ENCODE peak calls at places on chromosomes 5 and 9, in five cellular contexts. A, E, T, H and O are unnamed samples.
A peak's percentile ranks its signal among the peaks of the same experiment; 100 is the strongest.

GRCh38 chr9:118305371-118305770 is 601.2 kb downstream of the TLR4 start:
- DNase-seq in H (no peak), A (no peak), E (no peak), T (no peak), O (no peak)

GRCh38 chr5:154165886-154166285 is 24.6 kb upstream of the GALNT10 start:
- DNase-seq in H (no peak), E (no peak), T (no peak), A (no peak), O (no peak)

GRCh38 chr5:53418844-53419243 is 61.6 kb upstream of the FST start:
- DNase-seq in T (no peak), A (no peak), H (peak; percentile 96), E (no peak), O (no peak)

GRCh38 chr5:125536582-125536981 is 790.1 kb upstream of the ZNF608 start:
- DNase-seq in T (no peak), H (no peak), A (no peak), E (no peak), O (no peak)

GRCh38 chr5:148418511-148418910 is 34.8 kb downstream of the FBXO38 start:
- DNase-seq in T (no peak), A (no peak), E (no peak), H (no peak), O (no peak)

GRCh38 chr9:6641961-6642360 is 3.6 kb downstream of the GLDC start:
- DNase-seq in E (no peak), A (no peak), H (no peak), T (no peak), O (no peak)

GRCh38 chr5:142660196-142660595 is 25.7 kb downstream of the FGF1 start:
- DNase-seq in T (no peak), H (no peak), A (no peak), E (no peak), O (no peak)

GRCh38 chr9:135774239-135774747 is 72.3 kb downstream of the KCNT1 start:
- DNase-seq in A (no peak), T (no peak), E (no peak), H (no peak), O (no peak)

GRCh38 chr5:111887706-111888105 is 130.7 kb upstream of the NREP start:
- DNase-seq in E (no peak), A (no peak), H (no peak), T (no peak), O (no peak)

GRCh38 chr5:176744584-176744965 is 65.8 kb upstream of the UNC5A start:
- DNase-seq in T (no peak), H (no peak), A (no peak), E (peak; percentile 28), O (peak; percentile 40)

GRCh38 chr9:68704498-68704803 is 589 bp upstream of the PIP5K1B start:
- DNase-seq in H (no peak), T (no peak), E (no peak), A (no peak), O (no peak)

GRCh38 chr5:130496215-130496614 is 592.0 kb downstream of the CHSY3 start:
- DNase-seq in E (peak; percentile 6), A (no peak), T (no peak), H (no peak), O (no peak)

GRCh38 chr9:108515856-108516255 is 339.9 kb downstream of the ACTL7B start:
- DNase-seq in A (no peak), T (no peak), H (no peak), E (no peak), O (no peak)

GRCh38 chr9:100308965-100309564 is 43.7 kb downstream of the TEX10 start:
- DNase-seq in T (no peak), E (no peak), H (peak; percentile 49), A (no peak), O (no peak)

GRCh38 chr5:94245608-94246007 is 372.8 kb downstream of the KIAA0825 start:
- DNase-seq in T (no peak), E (no peak), H (no peak), A (no peak), O (no peak)

GRCh38 chr5:180873628-180874520 is 12.8 kb upstream of the ZFP62 start:
- DNase-seq in H (peak; percentile 50), E (no peak), A (no peak), T (no peak), O (no peak)

GRCh38 chr5:114544561-114544960 is 182.7 kb downstream of the KCNN2 start:
- DNase-seq in E (no peak), H (no peak), T (no peak), A (no peak), O (no peak)

GRCh38 chr5:5638193-5638592 is 215.7 kb downstream of the ICE1 start:
- DNase-seq in H (no peak), E (no peak), A (no peak), T (no peak), O (no peak)

GRCh38 chr9:79877943-79878612 is 306.3 kb downstream of the TLE4 start:
- DNase-seq in T (no peak), H (no peak), A (no peak), E (no peak), O (no peak)

GRCh38 chr9:71202931-71203330 is 81.5 kb upstream of the TRPM3 start:
- DNase-seq in H (no peak), A (no peak), T (no peak), E (no peak), O (no peak)

GRCh38 chr9:12774861-12775367 is at the start of gene LURAP1L:
- DNase-seq in H (peak; percentile 47), A (peak; percentile 8), T (peak; percentile 65), E (peak; percentile 58), O (peak; percentile 21)

GRCh38 chr5:160379485-160379884 is 9.1 kb upstream of the C1QTNF2 start:
- DNase-seq in H (no peak), T (no peak), A (no peak), E (no peak), O (no peak)

GRCh38 chr5:147972441-147972840 is 66.1 kb upstream of the C5orf46 start:
- DNase-seq in E (no peak), A (no peak), T (no peak), H (no peak), O (no peak)

GRCh38 chr9:20608582-20608981 is 13.7 kb downstream of the MLLT3 start:
- DNase-seq in A (no peak), E (no peak), T (no peak), H (no peak), O (no peak)

GRCh38 chr5:107794731-107795130 is 124.0 kb upstream of the EFNA5 start:
- DNase-seq in H (no peak), A (no peak), E (no peak), T (no peak), O (no peak)

GRCh38 chr9:113219186-113219936 is 1.7 kb downstream of the FKBP15 start:
- DNase-seq in H (no peak), E (no peak), A (no peak), T (no peak), O (peak; percentile 54)

GRCh38 chr5:68961762-68962161 is 132.1 kb upstream of the SLC30A5 start:
- DNase-seq in A (no peak), T (no peak), E (no peak), H (no peak), O (no peak)

GRCh38 chr5:161064297-161064696 is 212.3 kb upstream of the ATP10B start:
- DNase-seq in A (no peak), T (no peak), H (no peak), E (no peak), O (no peak)

GRCh38 chr5:154221371-154221896 is 30.9 kb downstream of the GALNT10 start:
- DNase-seq in H (peak; percentile 93), A (no peak), E (no peak), T (peak; percentile 51), O (no peak)

GRCh38 chr5:2877520-2877919 is 126.0 kb upstream of the IRX2 start:
- DNase-seq in A (no peak), T (no peak), E (no peak), H (no peak), O (no peak)

GRCh38 chr5:179343021-179343781 is 2.1 kb downstream of the ADAMTS2 start:
- DNase-seq in H (no peak), T (no peak), A (no peak), E (no peak), O (no peak)

DNA sequence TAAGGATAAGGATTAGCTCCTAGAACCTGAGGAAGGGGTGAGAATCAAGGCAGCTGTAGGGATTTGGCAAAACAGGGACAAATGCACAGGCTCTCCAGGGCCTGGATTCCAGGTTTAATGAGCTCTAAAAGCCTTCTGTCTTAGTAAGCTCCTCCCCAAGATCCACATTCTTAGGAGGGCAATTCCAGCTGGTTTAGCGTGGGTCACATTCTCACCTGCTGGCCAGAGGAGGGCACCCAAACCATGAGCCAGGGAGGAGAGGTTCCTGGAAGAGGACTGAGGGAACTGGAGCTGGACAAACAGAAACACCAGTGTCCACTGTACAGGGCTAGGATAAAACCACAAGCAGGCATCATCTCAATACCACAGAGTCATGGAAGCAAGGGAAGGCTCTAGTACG is 480.0 kb downstream of the CCDC171 start:
- DNase-seq in E (no peak), A (no peak), H (peak; percentile 39), T (no peak), O (no peak)
- TF ChIP-seq CTCF in E (peak; percentile 22), A (no peak), H (peak; percentile 46), T (no peak), O (no peak)

GRCh38 chr9:3760031-3760430 is 234.2 kb upstream of the RFX3 start:
- DNase-seq in E (no peak), H (no peak), A (no peak), T (no peak), O (no peak)
- TF ChIP-seq CTCF in E (no peak), H (no peak), A (peak; percentile 45), T (no peak), O (no peak)

GRCh38 chr5:165497707-165498106 is 1992.3 kb downstream of the MAT2B start:
- DNase-seq in H (no peak), T (no peak), A (no peak), E (peak; percentile 2), O (peak; percentile 13)
- TF ChIP-seq CTCF in H (peak; percentile 40), T (no peak), A (peak; percentile 50), E (peak; percentile 27), O (no peak)

GRCh38 chr9:121981118-121981883 is 111.8 kb downstream of the TTLL11 start:
- DNase-seq in H (no peak), A (no peak), T (no peak), E (no peak), O (no peak)

GRCh38 chr9:121987312-121987711 is 105.8 kb downstream of the TTLL11 start:
- DNase-seq in E (no peak), T (no peak), A (no peak), H (no peak), O (no peak)

GRCh38 chr9:121984726-121985402 is 108.2 kb downstream of the TTLL11 start:
- DNase-seq in A (no peak), T (no peak), E (no peak), H (peak; percentile 90), O (no peak)

GRCh38 chr9:121989010-121989409 is 104.1 kb downstream of the TTLL11 start:
- DNase-seq in T (no peak), E (no peak), A (no peak), H (no peak), O (no peak)

DNA sequence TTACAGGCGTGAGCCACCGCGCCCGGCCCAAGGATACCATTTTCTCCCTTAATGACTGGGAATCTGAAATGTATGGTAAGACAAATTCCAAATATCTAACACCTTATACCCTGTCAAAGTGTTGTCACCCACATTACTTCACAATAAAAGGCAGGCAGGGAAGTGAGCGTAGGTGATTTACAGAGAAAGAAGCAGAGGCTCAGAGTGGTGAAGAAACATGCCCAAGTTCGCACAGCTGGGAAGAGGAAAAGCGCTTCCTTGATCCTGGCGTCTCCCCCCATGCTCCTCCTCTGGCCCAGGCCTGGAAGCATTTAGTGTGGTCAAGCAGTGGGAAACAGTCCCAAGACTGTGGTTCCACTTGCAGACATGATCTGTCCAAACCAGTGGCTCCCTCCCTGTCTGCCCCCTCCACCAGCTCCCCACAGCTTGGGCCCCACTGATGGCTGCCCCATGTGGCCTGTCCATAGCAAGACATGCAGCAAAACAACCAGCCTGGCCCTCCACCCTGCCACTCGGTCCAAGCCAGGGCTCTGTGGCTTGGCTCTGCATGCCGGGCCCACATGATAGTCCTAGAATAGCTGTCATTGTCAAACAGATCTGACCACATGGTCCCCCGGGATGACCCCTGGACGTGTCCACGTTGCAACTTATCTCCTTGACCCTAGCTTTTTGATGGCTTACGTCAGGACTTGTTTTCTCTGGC is 107.2 kb downstream of the TTLL11 start:
- DNase-seq in A (no peak), T (no peak), E (no peak), H (no peak), O (no peak)
- TF ChIP-seq CTCF in A (no peak), T (no peak), E (no peak), H (peak; percentile 49), O (no peak)